ENCODE peak calls at places on chromosome 7, in six cellular contexts. B is ovary; R is CD8-positive, alpha-beta T cell; C is upper lobe of left lung; T is mammary epithelial cell; D is heart left ventricle. M is an unnamed sample.
A peak's percentile ranks its signal among the peaks of the same experiment; 100 is the strongest.

GRCh38 chr7:151060416-151061234 is 1.2 kb downstream of the SLC4A2 start:
- DNase-seq in B (peak; percentile 45), R (no peak), C (peak; percentile 72), T (peak; percentile 35), D (no peak), M (no peak)

GRCh38 chr7:143385891-143386781 is 5.0 kb downstream of the ZYX start:
- DNase-seq in B (peak; percentile 45), R (peak; percentile 33), C (no peak), T (no peak), D (no peak), M (no peak)

GRCh38 chr7:41232086-41232485 is 470.8 kb downstream of the INHBA start:
- DNase-seq in B (no peak), R (no peak), C (no peak), T (peak; percentile 63), D (no peak), M (no peak)

GRCh38 chr7:124152859-124153692 is 120.2 kb upstream of the TMEM229A start:
- DNase-seq in B (no peak), R (no peak), C (no peak), T (peak; percentile 42), D (no peak), M (no peak)

GRCh38 chr7:7552199-7552598 is 14.5 kb upstream of the MIOS start:
- DNase-seq in B (no peak), R (no peak), C (no peak), T (no peak), D (no peak), M (no peak)

GRCh38 chr7:77536413-77537135 is 521 bp upstream of the PTPN12 start:
- DNase-seq in B (peak; percentile 97), R (peak; percentile 96), C (peak; percentile 100), T (peak; percentile 97), D (peak; percentile 98), M (peak; percentile 95)

GRCh38 chr7:93799750-93800357 is 90.7 kb downstream of the TFPI2 start:
- DNase-seq in B (no peak), R (no peak), C (no peak), T (peak; percentile 12), D (no peak), M (no peak)

GRCh38 chr7:154242709-154243108 is 190.5 kb downstream of the DPP6 start:
- DNase-seq in B (no peak), R (no peak), C (no peak), T (no peak), D (no peak), M (no peak)

GRCh38 chr7:129376778-129377700 is 57.2 kb upstream of the STRIP2 start:
- DNase-seq in B (no peak), R (no peak), C (no peak), T (peak; percentile 39), D (no peak), M (no peak)

GRCh38 chr7:50470250-50471163 is 20.4 kb upstream of the FIGNL1 start:
- DNase-seq in B (no peak), R (no peak), C (peak; percentile 46), T (no peak), D (no peak), M (no peak)

GRCh38 chr7:18109762-18110161 is 82.1 kb upstream of the PRPS1L1 start:
- DNase-seq in B (no peak), R (no peak), C (no peak), T (no peak), D (no peak), M (no peak)

GRCh38 chr7:117807688-117808087 is 65.6 kb downstream of the CTTNBP2 start:
- DNase-seq in B (no peak), R (no peak), C (no peak), T (no peak), D (no peak), M (no peak)

GRCh38 chr7:107890493-107890961 is 456 bp upstream of the DLD start:
- DNase-seq in B (no peak), R (no peak), C (no peak), T (no peak), D (no peak), M (no peak)

GRCh38 chr7:120856621-120857352 is 1.2 kb downstream of the TSPAN12 start:
- DNase-seq in B (no peak), R (no peak), C (peak; percentile 72), T (peak; percentile 2), D (peak; percentile 46), M (peak; percentile 0)

GRCh38 chr7:124758327-124758726 is 7.3 kb downstream of the GPR37 start:
- DNase-seq in B (no peak), R (no peak), C (no peak), T (no peak), D (no peak), M (no peak)

GRCh38 chr7:147809785-147810184 is 780.8 kb upstream of the C7orf33 start:
- DNase-seq in B (no peak), R (no peak), C (no peak), T (no peak), D (no peak), M (no peak)

GRCh38 chr7:85154282-85154937 is 32.4 kb downstream of the SEMA3D start:
- DNase-seq in B (no peak), R (no peak), C (no peak), T (no peak), D (no peak), M (no peak)

GRCh38 chr7:151438864-151439601 is 908 bp downstream of the CRYGN start:
- DNase-seq in B (no peak), R (no peak), C (no peak), T (no peak), D (no peak), M (no peak)

GRCh38 chr7:108001759-108002725 is 919 bp downstream of the LAMB1 start:
- DNase-seq in B (peak; percentile 32), R (no peak), C (peak; percentile 85), T (peak; percentile 29), D (peak; percentile 29), M (no peak)

GRCh38 chr7:48428091-48428710 is 256.9 kb downstream of the ABCA13 start:
- DNase-seq in B (no peak), R (no peak), C (no peak), T (no peak), D (no peak), M (no peak)

GRCh38 chr7:103573479-103574058 is 127.6 kb upstream of the SLC26A5 start:
- DNase-seq in B (no peak), R (no peak), C (no peak), T (peak; percentile 15), D (no peak), M (peak; percentile 23)

GRCh38 chr7:157691521-157692155 is 354.8 kb downstream of the DNAJB6 start:
- DNase-seq in B (no peak), R (no peak), C (no peak), T (no peak), D (no peak), M (no peak)

GRCh38 chr7:101598981-101599681 is 30.0 kb downstream of the MYL10 start:
- DNase-seq in B (no peak), R (no peak), C (peak; percentile 37), T (no peak), D (no peak), M (no peak)
- H3K27ac ChIP-seq in B (no peak overlapping the region), R (no peak overlapping the region), C (no peak overlapping the region), T (no peak overlapping the region), D (no peak overlapping the region), M (no peak overlapping the region)

GRCh38 chr7:46651070-46651469 is 730.0 kb upstream of the IGFBP3 start:
- DNase-seq in B (no peak), R (no peak), C (no peak), T (peak; percentile 97), D (no peak), M (no peak)
- H3K4me3 ChIP-seq in B (no peak overlapping the region), R (no peak overlapping the region), C (no peak overlapping the region), T (no peak overlapping the region), D (no peak overlapping the region), M (no peak overlapping the region)

DNA sequence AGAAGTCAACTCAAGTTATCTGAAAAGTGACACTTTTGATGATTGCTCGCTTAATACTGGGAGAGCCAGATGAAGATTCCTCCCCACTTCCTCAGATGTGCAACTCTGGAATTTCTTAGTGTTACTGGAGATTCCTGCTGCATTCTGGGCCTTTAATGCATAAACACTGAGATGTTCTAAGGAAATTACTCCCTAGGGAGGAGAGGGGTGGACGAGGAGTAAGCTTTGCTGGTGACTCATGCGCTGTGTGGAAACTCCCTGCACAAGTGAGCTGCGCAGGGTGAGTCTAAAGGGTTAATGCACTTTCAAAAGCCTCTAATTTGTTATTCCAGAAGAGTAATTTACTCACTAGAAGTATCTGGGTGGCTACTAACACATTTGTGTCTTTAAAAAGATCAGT is 46.3 kb downstream of the EGFR start:
- DNase-seq in B (peak; percentile 59), R (no peak), C (no peak), T (peak; percentile 89), D (no peak), M (no peak)
- H3K4me1 ChIP-seq in B (peaks cover 28% of the 10 kb centered on the region), R (no peaks in the 10 kb centered on the region), C (peaks cover 28% of the 10 kb centered on the region), T (peaks cover 71% of the 10 kb centered on the region), D (peaks cover 13% of the 10 kb centered on the region), M (no peaks in the 10 kb centered on the region)

GRCh38 chr7:56157238-56157790 is 41.1 kb upstream of the NUPR2 start:
- DNase-seq in B (no peak), R (no peak), C (no peak), T (no peak), D (no peak), M (no peak)
- H3K27ac ChIP-seq in B (no peak overlapping the region), R (no peak overlapping the region), C (no peak overlapping the region), T (no peak overlapping the region), D (no peak overlapping the region), M (no peak overlapping the region)

GRCh38 chr7:130914589-130915294 is 180.7 kb upstream of the KLF14 start:
- DNase-seq in B (no peak), R (no peak), C (no peak), T (no peak), D (no peak), M (no peak)
- H3K4me3 ChIP-seq in B (no peak overlapping the region), R (no peak overlapping the region), C (no peak overlapping the region), T (no peak overlapping the region), D (no peak overlapping the region), M (no peak overlapping the region)